ENCODE peak calls at places on chromosome 19, in four cellular contexts. U is uterus, G is neural crest cell, J is AG04449. Z is an unnamed sample.

GRCh38 chr19:41366089-41366488 is 2.1 kb upstream of the B9D2 start:
- DNase-seq in U (no peak), G (no peak), J (no peak), Z (no peak)

GRCh38 chr19:29587518-29587986 is 18.5 kb upstream of the POP4 start:
- DNase-seq in U (no peak), G (no peak), J (no peak), Z (no peak)

GRCh38 chr19:54299515-54299914 is 13.5 kb downstream of the LILRA5 start:
- DNase-seq in G (no peak), U (no peak), J (no peak), Z (no peak)

GRCh38 chr19:46442808-46443450 is 14.2 kb upstream of the PNMA8C start:
- DNase-seq in U (peak; percentile 49), G (no peak), J (peak; percentile 14), Z (no peak)

GRCh38 chr19:40585677-40586422 is 9.2 kb downstream of the SHKBP1 start:
- DNase-seq in U (no peak), J (no peak), G (no peak), Z (no peak)

GRCh38 chr19:35060160-35060855 is 18.8 kb downstream of the HPN start:
- DNase-seq in U (no peak), J (no peak), G (no peak), Z (no peak)

GRCh38 chr19:48510421-48511268 is 990 bp downstream of the LMTK3 start:
- DNase-seq in J (no peak), G (peak; percentile 68), U (peak; percentile 62), Z (peak; percentile 70)

GRCh38 chr19:49488046-49488862 is 846 bp downstream of the RPL13A start:
- DNase-seq in U (no peak), J (no peak), G (no peak), Z (no peak)

GRCh38 chr19:6108721-6109633 is 1.3 kb downstream of the RFX2 start:
- DNase-seq in G (peak; percentile 39), U (peak; percentile 82), J (no peak), Z (peak; percentile 20)

GRCh38 chr19:58569191-58569942 is 3.8 kb downstream of the MZF1 start:
- DNase-seq in G (no peak), U (peak; percentile 14), J (no peak), Z (no peak)

GRCh38 chr19:47598407-47599349 is 10.3 kb upstream of the BICRA start:
- DNase-seq in U (peak; percentile 87), G (no peak), J (peak; percentile 87), Z (no peak)

GRCh38 chr19:42068756-42069571 is 1.0 kb downstream of the GRIK5 start:
- DNase-seq in G (no peak), J (no peak), U (no peak), Z (peak; percentile 21)

GRCh38 chr19:42567567-42567966 is 27.2 kb downstream of the CEACAM8 start:
- DNase-seq in G (no peak), U (no peak), J (no peak), Z (no peak)

GRCh38 chr19:33298146-33298911 is 4.0 kb downstream of the CEBPA start:
- DNase-seq in U (no peak), J (no peak), G (no peak), Z (no peak)

GRCh38 chr19:3019211-3019854 is 9.7 kb downstream of the TLE2 start:
- DNase-seq in J (no peak), U (no peak), G (no peak), Z (no peak)

GRCh38 chr19:55519461-55520311 is 17.2 kb downstream of the SBK2 start:
- DNase-seq in U (no peak), G (no peak), J (peak; percentile 71), Z (no peak)

GRCh38 chr19:40398417-40399056 is 8.6 kb upstream of the HIPK4 start:
- DNase-seq in G (no peak), J (no peak), U (peak; percentile 45), Z (no peak)

GRCh38 chr19:22620401-22620800 is 13.7 kb upstream of the ZNF492 start:
- DNase-seq in U (no peak), G (no peak), J (no peak), Z (no peak)

GRCh38 chr19:4851551-4852290 is 15.7 kb downstream of the PLIN3 start:
- DNase-seq in J (no peak), U (peak; percentile 72), G (peak; percentile 89), Z (peak; percentile 84)

GRCh38 chr19:3725640-3726310 is 17.6 kb downstream of the TJP3 start:
- DNase-seq in U (no peak), G (no peak), J (no peak), Z (no peak)

GRCh38 chr19:5128251-5128931 is 159.5 kb downstream of the KDM4B start:
- DNase-seq in J (no peak), U (peak; percentile 65), G (peak; percentile 43), Z (no peak)

GRCh38 chr19:5631511-5632240 is 8.8 kb downstream of the SAFB start:
- DNase-seq in G (no peak), J (no peak), U (peak; percentile 31), Z (no peak)

GRCh38 chr19:35355851-35356460 is 2.3 kb upstream of the FFAR3 start:
- DNase-seq in J (no peak), U (no peak), G (no peak), Z (no peak)

GRCh38 chr19:51179297-51179696 is 37.2 kb downstream of the SIGLEC7 start:
- DNase-seq in U (no peak), G (no peak), J (no peak), Z (peak; percentile 10)

GRCh38 chr19:46470376-46470775 is 987 bp downstream of the PNMA8A start:
- DNase-seq in J (no peak), G (no peak), U (no peak), Z (no peak)

GRCh38 chr19:16184665-16185122 is 516 bp upstream of the FAM32A start:
- DNase-seq in J (no peak), U (no peak), G (no peak), Z (no peak)

GRCh38 chr19:16190198-16190597 is 5.0 kb downstream of the FAM32A start:
- DNase-seq in G (no peak), U (no peak), J (no peak), Z (no peak)

GRCh38 chr19:16185123-16185924 is at the start of gene FAM32A:
- DNase-seq in J (peak; percentile 95), G (peak; percentile 95), U (peak; percentile 99), Z (peak; percentile 94)

GRCh38 chr19:16188521-16188920 is 3.3 kb downstream of the FAM32A start:
- DNase-seq in G (no peak), U (no peak), J (no peak), Z (no peak)

DNA sequence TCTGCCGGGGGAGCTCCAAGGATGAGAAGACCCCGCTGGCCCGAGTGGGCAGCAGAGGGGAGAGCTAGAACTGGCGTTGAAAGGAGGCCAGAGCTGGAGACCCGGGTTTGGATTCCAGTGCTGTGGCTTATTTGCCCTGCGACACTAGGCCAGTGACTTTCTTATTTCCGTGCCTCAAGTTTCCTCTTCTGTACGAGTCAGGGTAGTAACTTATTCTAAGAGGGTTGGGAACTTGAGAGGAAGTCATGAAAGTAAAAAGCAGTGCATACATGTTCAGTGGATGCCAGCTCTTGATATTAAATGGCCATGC is 670 bp downstream of the FAM32A start:
- DNase-seq in J (no peak), G (no peak), U (no peak), Z (no peak)
- TF ChIP-seq CTCF in J (peak; percentile 56), G (no peak), U (no peak), Z (no peak)

GRCh38 chr19:43778651-43779050 is 2.1 kb downstream of the KCNN4 start:
- DNase-seq in U (no peak), G (no peak), J (no peak), Z (no peak)

GRCh38 chr19:43781630-43782310 is 997 bp upstream of the KCNN4 start:
- DNase-seq in U (no peak), G (no peak), J (no peak), Z (no peak)

GRCh38 chr19:43780706-43781525 is at the start of gene KCNN4:
- DNase-seq in J (no peak), U (no peak), G (no peak), Z (no peak)

GRCh38 chr19:43779147-43779819 is 1.5 kb downstream of the KCNN4 start:
- DNase-seq in U (no peak), G (no peak), J (no peak), Z (no peak)

DNA sequence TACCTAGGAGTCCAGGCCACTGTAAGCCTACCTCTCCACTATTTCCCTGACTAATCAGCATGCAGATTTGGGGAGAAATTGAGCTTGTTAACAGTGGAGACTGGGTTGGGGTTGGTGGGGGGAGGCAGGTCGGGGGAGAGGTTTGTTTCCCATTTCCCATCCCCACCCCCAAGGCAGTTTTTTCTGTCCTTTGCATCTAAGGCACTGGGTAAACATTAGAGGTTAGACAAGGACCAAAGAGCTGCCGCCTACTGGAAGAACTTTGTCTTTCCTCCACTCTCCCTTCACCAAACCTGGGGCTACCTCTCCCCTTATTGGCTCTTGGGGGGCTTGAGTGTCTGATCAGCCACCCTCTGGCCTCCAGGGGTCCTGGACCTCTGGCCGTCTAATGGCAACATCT is 953 bp downstream of the KCNN4 start:
- DNase-seq in U (no peak), G (no peak), J (no peak), Z (no peak)
- TF ChIP-seq CTCF in U (no peak), G (no peak), J (no peak), Z (no peak)

GRCh38 chr19:15260939-15261338 is 28.7 kb upstream of the EPHX3 start:
- DNase-seq in J (no peak), U (no peak), G (no peak), Z (no peak)
- TF ChIP-seq CTCF in J (peak; percentile 30), U (no peak), G (peak; percentile 53), Z (peak; percentile 15)

GRCh38 chr19:31543456-31543855 is 194.2 kb upstream of the TSHZ3 start:
- DNase-seq in J (no peak), U (no peak), G (no peak), Z (no peak)
- TF ChIP-seq CTCF in J (no peak), U (no peak), G (no peak), Z (no peak)

DNA sequence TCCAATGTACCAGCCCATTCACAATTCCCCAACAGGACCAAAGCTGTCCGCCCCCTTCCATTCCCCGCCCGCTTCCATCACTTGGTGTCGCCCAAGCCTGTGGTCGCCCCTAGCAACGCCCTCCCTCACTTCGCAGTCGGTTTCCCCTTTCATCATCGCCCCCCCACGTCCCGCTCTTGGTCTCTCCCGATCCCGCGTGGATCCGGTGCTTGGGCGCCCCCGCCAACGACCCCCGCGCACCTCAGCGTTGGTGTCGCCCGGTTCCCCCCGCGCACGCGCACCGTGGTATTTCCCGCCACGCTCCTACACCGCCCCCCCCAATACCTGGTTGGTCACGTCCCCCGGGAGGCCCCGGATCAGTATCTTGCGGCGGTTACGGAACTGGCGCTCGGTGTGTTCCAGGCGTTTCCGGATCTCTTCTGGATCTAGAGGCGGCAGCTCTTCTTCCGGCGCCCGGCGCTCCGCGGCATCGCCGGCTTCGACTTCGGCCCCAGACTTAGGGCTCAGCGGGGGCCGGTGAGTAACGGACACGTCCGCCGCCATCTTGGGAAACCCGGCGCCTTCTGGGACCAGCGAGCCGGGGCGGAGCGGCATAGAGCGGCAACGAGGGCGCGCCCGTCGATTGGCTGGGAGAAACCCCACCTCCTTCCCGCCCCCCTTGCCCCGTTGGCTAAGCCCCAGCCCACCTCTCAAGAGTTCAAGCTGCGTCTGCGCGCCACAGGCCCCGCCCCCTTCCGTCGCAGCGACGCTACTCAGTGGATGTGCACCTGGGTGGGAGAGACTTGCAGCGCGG is at the start of gene RAVER1:
- DNase-seq in J (peak; percentile 67), G (peak; percentile 94), U (peak; percentile 98), Z (peak; percentile 97)
- TF ChIP-seq CTCF in J (no peak), G (no peak), U (no peak), Z (no peak)

Z was measured in endothelial cell.